ENCODE peak calls at places on chromosomes 3 and 15, in ten cellular contexts. N, V, D, T, O, R, H, Z, S and X are unnamed samples.
A peak's percentile ranks its signal among the peaks of the same experiment; 100 is the strongest.

GRCh38 chr15:27796405-27797085 is 302.6 kb downstream of the OCA2 start:
- DNase-seq in O (no peak), V (no peak), H (no peak), Z (no peak), N (no peak), R (no peak), T (no peak), S (no peak), D (no peak), X (no peak)

GRCh38 chr3:104291878-104292277 is 1074.8 kb upstream of the ALCAM start:
- DNase-seq in H (no peak), Z (no peak), T (peak; percentile 12), O (no peak), D (no peak), V (no peak), N (no peak), R (no peak), S (peak; percentile 11), X (no peak)

GRCh38 chr15:89143503-89144162 is 55.4 kb downstream of the ABHD2 start:
- DNase-seq in H (no peak), T (peak; percentile 66), V (no peak), Z (no peak), R (no peak), N (no peak), S (peak; percentile 94), D (no peak), O (no peak), X (no peak)

GRCh38 chr15:31468911-31469800 is 142.5 kb downstream of the KLF13 start:
- DNase-seq in H (peak; percentile 56), V (no peak), O (no peak), S (no peak), N (no peak), T (no peak), D (no peak), Z (no peak), R (no peak), X (peak; percentile 65)

GRCh38 chr3:38454884-38455638 is 1.4 kb downstream of the ACVR2B start:
- DNase-seq in Z (no peak), R (peak; percentile 86), H (no peak), V (peak; percentile 96), D (no peak), O (peak; percentile 61), T (no peak), S (peak; percentile 19), N (peak; percentile 83), X (peak; percentile 88)

GRCh38 chr3:103517013-103517412 is 1082.2 kb downstream of the ZPLD1 start:
- DNase-seq in N (no peak), D (no peak), T (no peak), H (no peak), V (no peak), Z (no peak), S (no peak), R (no peak), O (no peak), X (no peak)

GRCh38 chr3:186869253-186870235 is 27.0 kb downstream of the ADIPOQ start:
- DNase-seq in V (no peak), O (no peak), T (no peak), D (no peak), R (no peak), N (no peak), Z (no peak), H (no peak), S (peak; percentile 51), X (no peak)

GRCh38 chr3:107309312-107309711 is 67.9 kb upstream of the CCDC54 start:
- DNase-seq in N (no peak), H (no peak), S (no peak), D (no peak), O (no peak), Z (no peak), T (no peak), R (no peak), V (no peak), X (no peak)

GRCh38 chr3:166829896-166830295 is 550.2 kb downstream of the ZBBX start:
- DNase-seq in V (peak; percentile 46), R (no peak), T (no peak), N (no peak), O (no peak), S (no peak), D (no peak), H (no peak), Z (no peak), X (no peak)

GRCh38 chr3:159859424-159859823 is 129.2 kb upstream of the IL12A start:
- DNase-seq in Z (no peak), O (no peak), N (no peak), S (no peak), R (no peak), H (no peak), V (no peak), T (no peak), D (no peak), X (no peak)

GRCh38 chr3:149977391-149977790 is 6.7 kb upstream of the PFN2 start:
- DNase-seq in Z (no peak), N (no peak), V (no peak), R (no peak), H (no peak), D (no peak), S (no peak), T (peak; percentile 45), O (no peak), X (no peak)

GRCh38 chr15:36330598-36330997 is 248.8 kb upstream of the CDIN1 start:
- DNase-seq in Z (no peak), S (no peak), N (no peak), D (no peak), H (no peak), V (no peak), O (no peak), R (no peak), T (no peak), X (no peak)

GRCh38 chr15:60006203-60006782 is 2.2 kb downstream of the FOXB1 start:
- DNase-seq in N (peak; percentile 57), O (no peak), T (no peak), D (peak; percentile 42), V (no peak), R (peak; percentile 88), H (no peak), Z (no peak), S (no peak), X (no peak)

GRCh38 chr15:99057697-99058420 is 47.0 kb upstream of the SYNM start:
- DNase-seq in R (no peak), N (no peak), T (no peak), V (no peak), S (no peak), Z (no peak), O (no peak), D (no peak), H (no peak), X (peak; percentile 52)

GRCh38 chr3:122975924-122976293 is 51.7 kb downstream of the SEMA5B start:
- DNase-seq in N (no peak), R (no peak), D (no peak), H (no peak), V (no peak), O (no peak), Z (no peak), T (no peak), S (no peak), X (no peak)

GRCh38 chr15:65275728-65276126 is 11.0 kb downstream of the PARP16 start:
- DNase-seq in R (no peak), Z (no peak), V (no peak), D (no peak), S (peak; percentile 45), H (no peak), O (peak; percentile 37), N (no peak), T (peak; percentile 50), X (no peak)

GRCh38 chr3:48795997-48796732 is 51.5 kb downstream of the PRKAR2A start:
- DNase-seq in V (no peak), Z (no peak), N (no peak), H (no peak), O (no peak), S (no peak), D (no peak), R (no peak), T (no peak), X (no peak)

GRCh38 chr15:87287156-87287555 is 969.4 kb downstream of the NTRK3 start:
- DNase-seq in O (no peak), Z (no peak), D (no peak), H (no peak), N (no peak), T (peak; percentile 20), V (no peak), S (peak; percentile 0), R (no peak), X (no peak)

GRCh38 chr3:54146383-54147239 is 24.3 kb downstream of the CACNA2D3 start:
- DNase-seq in N (peak; percentile 78), S (no peak), D (no peak), H (no peak), R (peak; percentile 83), T (peak; percentile 6), Z (no peak), O (no peak), V (peak; percentile 26), X (no peak)

GRCh38 chr3:164451083-164451910 is 627.0 kb downstream of the SI start:
- DNase-seq in S (no peak), Z (no peak), H (no peak), T (peak; percentile 5), O (no peak), D (no peak), V (no peak), R (peak; percentile 16), N (no peak), X (no peak)

GRCh38 chr3:53100818-53101466 is 29.3 kb downstream of the RFT1 start:
- DNase-seq in Z (no peak), T (no peak), N (no peak), V (no peak), O (no peak), S (no peak), D (peak; percentile 7), R (no peak), H (no peak), X (no peak)

GRCh38 chr3:126887686-126888085 is 95.2 kb upstream of the PLXNA1 start:
- DNase-seq in V (no peak), S (no peak), D (no peak), H (no peak), R (no peak), T (no peak), O (no peak), N (no peak), Z (no peak), X (no peak)

GRCh38 chr3:127566801-127567200 is 23.7 kb downstream of the TPRA1 start:
- DNase-seq in T (no peak), D (no peak), S (no peak), V (no peak), R (no peak), H (no peak), N (no peak), Z (no peak), O (no peak), X (no peak)

GRCh38 chr15:77546050-77546501 is 86.6 kb downstream of the LINGO1 start:
- DNase-seq in T (peak; percentile 90), S (peak; percentile 81), H (no peak), N (no peak), Z (no peak), V (no peak), O (peak; percentile 94), R (no peak), D (no peak), X (no peak)

GRCh38 chr15:75049392-75049791 is 26.0 kb downstream of the PPCDC start:
- DNase-seq in H (no peak), S (no peak), D (no peak), T (no peak), N (no peak), R (no peak), O (no peak), Z (no peak), V (no peak), X (no peak)

GRCh38 chr15:90291679-90292356 is 26.3 kb downstream of the NGRN start:
- DNase-seq in S (peak; percentile 24), N (peak; percentile 66), O (no peak), H (no peak), R (peak; percentile 41), Z (no peak), D (no peak), V (peak; percentile 34), T (no peak), X (no peak)

GRCh38 chr3:150236683-150237082 is 171.4 kb upstream of the TSC22D2 start:
- DNase-seq in N (no peak), D (no peak), Z (no peak), O (no peak), S (peak; percentile 48), R (no peak), V (no peak), H (no peak), T (no peak), X (no peak)